ENCODE peak calls at places on chromosomes 5 and 9, in nine cellular contexts. P is heart left ventricle, O is K562, Z is stomach, B is uterus, E is tibial nerve, H is suprapubic skin, D is right lobe of liver, G is A549. I is an unnamed sample.

GRCh38 chr5:139021346-139021745 is 146.2 kb upstream of the LRRTM2 start:
- DNase-seq in B (no peak), P (no peak), D (no peak), O (no peak), H (no peak), E (no peak), G (no peak), Z (no peak), I (no peak)

GRCh38 chr5:130528474-130528873 is 624.2 kb downstream of the CHSY3 start:
- DNase-seq in O (no peak), H (no peak), G (no peak), D (no peak), E (no peak), P (no peak), Z (no peak), B (no peak), I (peak; percentile 15)

GRCh38 chr9:4297795-4298254 is 2.0 kb downstream of the GLIS3 start:
- DNase-seq in G (peak; percentile 28), B (peak; percentile 73), H (peak; percentile 85), Z (peak; percentile 58), D (peak; percentile 73), E (peak; percentile 16), O (peak; percentile 10), P (peak; percentile 59), I (no peak)

GRCh38 chr9:34374339-34374738 is 2.4 kb downstream of the MYORG start:
- DNase-seq in Z (no peak), P (no peak), G (no peak), B (no peak), D (no peak), H (no peak), E (no peak), O (no peak), I (no peak)

GRCh38 chr5:157900644-157901043 is 41.7 kb upstream of the CLINT1 start:
- DNase-seq in O (no peak), H (no peak), D (no peak), G (no peak), P (no peak), E (no peak), B (no peak), Z (no peak), I (no peak)

GRCh38 chr5:14114615-14115251 is 28.4 kb upstream of the TRIO start:
- DNase-seq in B (no peak), G (no peak), E (no peak), P (no peak), D (no peak), O (no peak), Z (no peak), H (no peak), I (no peak)

GRCh38 chr5:65809817-65810531 is 88.0 kb downstream of the NLN start:
- DNase-seq in D (no peak), E (peak; percentile 24), P (peak; percentile 63), G (no peak), Z (peak; percentile 75), H (peak; percentile 71), B (peak; percentile 57), O (peak; percentile 42), I (no peak)

GRCh38 chr9:25519286-25519685 is 159.0 kb downstream of the TUSC1 start:
- DNase-seq in P (no peak), O (no peak), E (no peak), Z (no peak), B (no peak), H (no peak), D (no peak), G (no peak), I (no peak)

GRCh38 chr5:178223828-178224335 is 8.7 kb downstream of the PHYKPL start:
- DNase-seq in Z (no peak), D (peak; percentile 19), P (no peak), G (no peak), B (no peak), E (no peak), H (no peak), O (no peak), I (no peak)
- TF ChIP-seq POLR2A in Z (no peak), D (no peak), P (no peak), G (no peak), B (no peak), E (no peak), H (no peak), O (no peak), I (peak; percentile 16)

GRCh38 chr9:16705121-16705604 is 165.3 kb downstream of the BNC2 start:
- DNase-seq in P (peak; percentile 92), B (peak; percentile 88), G (peak; percentile 91), D (peak; percentile 56), E (peak; percentile 72), O (peak; percentile 67), H (peak; percentile 88), Z (peak; percentile 34), I (peak; percentile 67)

GRCh38 chr9:16704096-16704488 is 166.4 kb downstream of the BNC2 start:
- DNase-seq in D (no peak), G (no peak), O (no peak), E (no peak), B (no peak), P (no peak), H (no peak), Z (no peak), I (no peak)

GRCh38 chr9:16701347-16701746 is 169.1 kb downstream of the BNC2 start:
- DNase-seq in B (no peak), H (no peak), D (no peak), P (no peak), O (no peak), E (no peak), Z (no peak), G (no peak), I (no peak)

GRCh38 chr9:16708638-16709435 is 161.6 kb downstream of the BNC2 start:
- DNase-seq in P (no peak), B (no peak), D (no peak), Z (no peak), H (no peak), G (no peak), O (no peak), E (no peak), I (no peak)

DNA sequence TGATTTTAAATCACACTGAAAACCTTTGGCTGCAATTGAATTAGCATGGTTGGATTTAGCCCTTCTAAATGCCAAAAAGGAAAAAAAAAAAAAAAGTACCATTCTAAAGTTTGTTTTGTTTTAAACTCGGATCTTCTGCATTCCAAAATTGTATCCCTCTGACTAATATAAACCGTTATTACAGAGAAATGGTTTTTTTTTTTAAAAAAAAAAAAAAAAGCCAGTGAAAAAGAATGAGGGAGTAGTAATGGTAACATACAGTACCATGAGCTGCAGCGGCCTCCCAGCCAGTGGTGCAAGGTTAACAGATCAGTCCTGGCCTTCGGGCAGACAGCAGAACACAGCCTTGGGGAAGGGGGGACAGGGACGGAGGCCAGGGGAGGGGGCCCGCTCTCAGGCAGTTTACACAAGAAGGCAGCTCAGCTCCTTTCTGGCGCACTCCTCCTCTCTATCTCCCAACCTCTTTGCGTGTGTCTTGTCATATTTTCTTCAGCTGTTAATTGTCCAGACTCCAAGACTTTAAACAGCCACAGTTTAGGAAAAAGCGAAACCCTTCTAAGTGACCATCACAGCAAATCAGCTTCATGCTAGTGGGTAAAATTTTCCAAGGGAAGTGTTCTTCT is 165.9 kb downstream of the BNC2 start:
- DNase-seq in B (peak; percentile 67), D (no peak), G (peak; percentile 43), H (peak; percentile 71), P (peak; percentile 59), E (peak; percentile 31), O (peak; percentile 5), Z (no peak), I (no peak)
- TF ChIP-seq POLR2A in B (no peak), D (no peak), G (no peak), H (no peak), P (no peak), E (no peak), O (no peak), Z (no peak), I (peak; percentile 7)

DNA sequence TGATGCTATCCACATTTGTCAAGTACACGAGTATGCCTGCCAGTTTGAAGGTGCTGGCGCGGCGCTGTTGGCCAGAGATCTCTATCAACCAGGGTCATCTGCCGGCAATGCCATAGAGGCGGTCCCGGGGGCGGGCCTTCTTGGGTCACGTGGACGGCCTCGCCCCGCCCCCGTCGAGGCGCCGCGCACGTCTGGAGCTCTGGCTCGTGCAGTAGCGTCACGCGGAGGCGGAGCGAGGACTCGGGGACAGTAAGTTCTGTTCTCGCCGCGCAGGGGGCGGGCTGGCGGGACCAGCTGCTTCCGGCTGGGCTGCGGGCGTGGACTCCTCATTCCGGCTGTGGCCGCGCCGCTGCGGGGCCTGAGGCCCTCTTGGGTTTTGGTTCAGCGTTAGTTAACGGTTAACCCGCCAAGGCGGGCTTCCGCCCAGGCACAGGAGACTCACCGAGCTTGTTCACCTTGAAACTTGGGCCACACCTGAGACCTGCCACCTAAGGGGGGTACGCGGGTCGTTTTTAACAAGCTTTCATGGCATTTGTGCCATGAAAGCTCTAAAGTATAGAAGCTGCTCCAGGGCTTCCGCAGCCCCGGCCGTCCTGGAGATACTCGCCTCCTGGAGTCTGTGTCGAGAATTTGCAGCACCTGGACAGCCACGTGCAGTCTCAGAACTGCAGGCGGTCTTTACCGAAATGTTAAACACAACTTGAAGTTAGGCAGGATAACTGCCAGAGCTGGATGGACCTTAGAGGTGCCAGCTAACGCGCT is at the start of gene RFESD:
- DNase-seq in H (peak; percentile 99), D (peak; percentile 99), B (peak; percentile 98), E (peak; percentile 99), O (peak; percentile 99), Z (peak; percentile 100), G (peak; percentile 83), P (peak; percentile 100), I (peak; percentile 81)
- TF ChIP-seq POLR2A in H (no peak), D (peak; percentile 97), B (peak; percentile 90), E (peak; percentile 98), O (peak; percentile 95), Z (peak; percentile 89), G (peak; percentile 73), P (peak; percentile 94), I (peak; percentile 81)

GRCh38 chr5:126523818-126524522 is 71.0 kb downstream of the ALDH7A1 start:
- DNase-seq in B (no peak), D (no peak), Z (no peak), H (no peak), G (no peak), P (no peak), O (no peak), E (no peak), I (no peak)

GRCh38 chr5:126527158-126527557 is 67.9 kb downstream of the ALDH7A1 start:
- DNase-seq in G (no peak), B (no peak), H (no peak), O (no peak), D (no peak), Z (no peak), E (no peak), P (no peak), I (no peak)

GRCh38 chr5:126527892-126528291 is 67.1 kb downstream of the ALDH7A1 start:
- DNase-seq in Z (no peak), B (no peak), D (no peak), P (no peak), E (no peak), H (no peak), O (no peak), G (no peak), I (no peak)

GRCh38 chr5:126526493-126526892 is 68.5 kb downstream of the ALDH7A1 start:
- DNase-seq in D (no peak), E (no peak), O (no peak), H (no peak), B (no peak), G (no peak), Z (no peak), P (no peak), I (no peak)

DNA sequence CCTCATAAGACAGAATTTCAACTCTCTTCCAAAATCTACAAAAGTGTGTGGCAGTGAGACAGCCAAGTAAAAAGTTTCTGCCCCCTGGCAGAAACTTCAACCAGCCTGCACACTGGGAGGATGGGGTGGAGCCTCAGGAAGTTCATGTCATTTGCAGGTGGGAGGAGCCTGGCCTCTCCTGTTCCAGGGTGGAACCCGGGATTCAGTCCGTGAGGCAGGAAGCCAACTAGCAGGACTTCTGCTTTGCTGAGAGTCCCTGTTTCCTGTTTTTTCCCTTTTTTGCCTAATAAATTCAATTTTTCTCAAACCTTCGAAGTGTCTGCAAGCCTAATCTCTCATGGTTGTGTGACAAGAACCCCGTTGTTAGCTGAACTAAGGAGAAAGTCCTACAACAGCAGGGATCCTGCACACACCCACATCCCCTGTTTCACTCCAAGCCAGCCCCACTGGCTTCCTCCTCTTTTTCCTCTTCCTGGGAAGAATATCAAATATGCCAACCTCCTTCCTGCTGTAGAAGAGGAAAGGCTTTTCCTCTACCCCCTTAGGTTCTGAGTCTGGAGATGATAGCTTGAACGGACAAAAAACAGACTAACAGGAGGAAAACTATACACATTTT is 69.3 kb downstream of the ALDH7A1 start:
- DNase-seq in H (peak; percentile 86), E (peak; percentile 45), Z (peak; percentile 43), B (peak; percentile 66), G (no peak), D (peak; percentile 42), O (peak; percentile 77), P (peak; percentile 81), I (no peak)
- TF ChIP-seq POLR2A in H (no peak), E (no peak), Z (no peak), B (peak; percentile 57), G (no peak), D (no peak), O (peak; percentile 51), P (peak; percentile 49), I (no peak)

I was measured in H54.